ENCODE peak calls at places on chromosomes 4 and X, in five cellular contexts. One of them, this sample, is unnamed.
A peak's percentile ranks its signal among the peaks of the same experiment; 100 is the strongest.

GRCh38 chr4:144666539-144667175 is 20.7 kb downstream of the HHIP start:
- DNase-seq in GM20000: no peak
- DNase-seq in GM12878: no peak
- DNase-seq in bronchial epithelial cell: peak; percentile 38
- DNase-seq in omental fat pad: no peak
- DNase-seq in this sample: no peak

GRCh38 chrX:77502951-77503525 is 55.8 kb downstream of the FGF16 start:
- DNase-seq in omental fat pad: no peak
- DNase-seq in GM20000: no peak
- DNase-seq in bronchial epithelial cell: no peak
- DNase-seq in GM12878: no peak
- DNase-seq in this sample: no peak

GRCh38 chr4:128565565-128566186 is 243.8 kb upstream of the JADE1 start:
- DNase-seq in omental fat pad: peak; percentile 31
- DNase-seq in GM20000: peak; percentile 37
- DNase-seq in bronchial epithelial cell: peak; percentile 36
- DNase-seq in GM12878: no peak
- DNase-seq in this sample: no peak

GRCh38 chrX:115665122-115665521 is 104.1 kb downstream of the PLS3 start:
- DNase-seq in GM12878: no peak
- DNase-seq in GM20000: no peak
- DNase-seq in bronchial epithelial cell: no peak
- DNase-seq in omental fat pad: no peak
- DNase-seq in this sample: no peak

GRCh38 chrX:136822337-136823095 is 41.8 kb upstream of the ARHGEF6 start:
- DNase-seq in GM12878: no peak
- DNase-seq in omental fat pad: no peak
- DNase-seq in GM20000: no peak
- DNase-seq in bronchial epithelial cell: no peak
- DNase-seq in this sample: no peak

GRCh38 chrX:103215768-103216085 is 819 bp downstream of the BEX4 start:
- DNase-seq in bronchial epithelial cell: no peak
- DNase-seq in GM20000: peak; percentile 12
- DNase-seq in omental fat pad: no peak
- DNase-seq in GM12878: no peak
- DNase-seq in this sample: no peak

GRCh38 chrX:129600981-129601424 is 53.8 kb downstream of the APLN start:
- DNase-seq in bronchial epithelial cell: peak; percentile 23
- DNase-seq in omental fat pad: no peak
- DNase-seq in GM20000: peak; percentile 16
- DNase-seq in GM12878: no peak
- DNase-seq in this sample: no peak

GRCh38 chr4:102404551-102404969 is 59.3 kb upstream of the SLC39A8 start:
- DNase-seq in bronchial epithelial cell: no peak
- DNase-seq in GM12878: no peak
- DNase-seq in omental fat pad: no peak
- DNase-seq in GM20000: no peak
- DNase-seq in this sample: no peak

GRCh38 chrX:11664211-11664888 is 1.4 kb downstream of the ARHGAP6 start:
- DNase-seq in GM20000: peak; percentile 33
- DNase-seq in omental fat pad: no peak
- DNase-seq in GM12878: no peak
- DNase-seq in bronchial epithelial cell: no peak
- DNase-seq in this sample: peak; percentile 17

GRCh38 chrX:17590892-17591740 is 146.2 kb upstream of the SCML1 start:
- DNase-seq in GM20000: peak; percentile 12
- DNase-seq in omental fat pad: no peak
- DNase-seq in bronchial epithelial cell: peak; percentile 61
- DNase-seq in GM12878: no peak
- DNase-seq in this sample: no peak

GRCh38 chr4:15729910-15730533 is 27.2 kb downstream of the BST1 start:
- DNase-seq in GM12878: peak; percentile 2
- DNase-seq in omental fat pad: no peak
- DNase-seq in bronchial epithelial cell: peak; percentile 51
- DNase-seq in GM20000: peak; percentile 59
- DNase-seq in this sample: no peak

GRCh38 chrX:103513476-103514108 is 5.7 kb downstream of the RAB40A start:
- DNase-seq in GM20000: no peak
- DNase-seq in GM12878: no peak
- DNase-seq in omental fat pad: no peak
- DNase-seq in bronchial epithelial cell: peak; percentile 37
- DNase-seq in this sample: no peak

GRCh38 chr4:169252339-169253086 is 18.2 kb downstream of the SH3RF1 start:
- DNase-seq in GM20000: no peak
- DNase-seq in GM12878: no peak
- DNase-seq in omental fat pad: no peak
- DNase-seq in bronchial epithelial cell: no peak
- DNase-seq in this sample: no peak
- TF ChIP-seq CTCF in GM20000: no peak
- TF ChIP-seq CTCF in GM12878: no peak
- TF ChIP-seq CTCF in omental fat pad: no peak
- TF ChIP-seq CTCF in bronchial epithelial cell: no peak
- TF ChIP-seq CTCF in this sample: no peak

GRCh38 chr4:120286813-120287212 is 220.2 kb upstream of the MAD2L1 start:
- DNase-seq in omental fat pad: no peak
- DNase-seq in GM12878: no peak
- DNase-seq in GM20000: no peak
- DNase-seq in bronchial epithelial cell: no peak
- DNase-seq in this sample: no peak
- TF ChIP-seq CTCF in omental fat pad: no peak
- TF ChIP-seq CTCF in GM12878: no peak
- TF ChIP-seq CTCF in GM20000: no peak
- TF ChIP-seq CTCF in bronchial epithelial cell: no peak
- TF ChIP-seq CTCF in this sample: peak; percentile 31

GRCh38 chr4:75598390-75598789 is 31.9 kb downstream of the CDKL2 start:
- DNase-seq in GM20000: peak; percentile 15
- DNase-seq in bronchial epithelial cell: peak; percentile 26
- DNase-seq in GM12878: no peak
- DNase-seq in omental fat pad: no peak
- DNase-seq in this sample: no peak

GRCh38 chr4:75596061-75596460 is 34.3 kb downstream of the CDKL2 start:
- DNase-seq in bronchial epithelial cell: no peak
- DNase-seq in GM20000: no peak
- DNase-seq in omental fat pad: no peak
- DNase-seq in GM12878: no peak
- DNase-seq in this sample: no peak

GRCh38 chr4:75593393-75593792 is 36.9 kb downstream of the CDKL2 start:
- DNase-seq in omental fat pad: no peak
- DNase-seq in GM12878: no peak
- DNase-seq in bronchial epithelial cell: no peak
- DNase-seq in GM20000: no peak
- DNase-seq in this sample: no peak
- TF ChIP-seq CTCF in omental fat pad: no peak
- TF ChIP-seq CTCF in GM12878: no peak
- TF ChIP-seq CTCF in bronchial epithelial cell: no peak
- TF ChIP-seq CTCF in GM20000: no peak
- TF ChIP-seq CTCF in this sample: no peak

DNA sequence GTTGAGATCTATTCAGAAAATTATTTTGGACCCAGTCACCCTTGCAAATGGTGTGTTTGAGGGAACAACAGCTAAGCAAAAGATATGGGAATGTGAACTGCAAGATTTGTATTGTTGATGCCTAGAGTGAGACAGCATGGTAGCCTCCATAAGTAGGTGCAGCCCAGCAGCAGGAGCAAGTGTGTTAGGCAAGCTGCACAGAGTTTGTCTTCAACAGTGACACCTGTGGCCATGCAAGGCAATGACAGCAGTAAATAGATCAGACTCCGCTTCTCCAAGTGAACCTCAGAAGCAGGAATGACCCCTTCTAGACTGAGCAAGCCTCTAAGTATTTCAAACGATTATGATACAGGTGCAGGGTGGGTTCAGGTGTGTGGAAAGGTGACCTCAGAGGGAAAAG is 133.4 kb upstream of the MSX1 start:
- DNase-seq in GM20000: no peak
- DNase-seq in omental fat pad: no peak
- DNase-seq in bronchial epithelial cell: no peak
- DNase-seq in GM12878: no peak
- DNase-seq in this sample: no peak
- TF ChIP-seq CTCF in GM20000: peak; percentile 9
- TF ChIP-seq CTCF in omental fat pad: no peak
- TF ChIP-seq CTCF in bronchial epithelial cell: peak; percentile 22
- TF ChIP-seq CTCF in GM12878: peak; percentile 38
- TF ChIP-seq CTCF in this sample: peak; percentile 12

GRCh38 chr4:185282968-185283367 is 73.6 kb downstream of the SNX25 start:
- DNase-seq in omental fat pad: no peak
- DNase-seq in bronchial epithelial cell: peak; percentile 50
- DNase-seq in GM20000: no peak
- DNase-seq in GM12878: no peak
- DNase-seq in this sample: no peak
- TF ChIP-seq CTCF in omental fat pad: no peak
- TF ChIP-seq CTCF in bronchial epithelial cell: no peak
- TF ChIP-seq CTCF in GM20000: no peak
- TF ChIP-seq CTCF in GM12878: no peak
- TF ChIP-seq CTCF in this sample: no peak

DNA sequence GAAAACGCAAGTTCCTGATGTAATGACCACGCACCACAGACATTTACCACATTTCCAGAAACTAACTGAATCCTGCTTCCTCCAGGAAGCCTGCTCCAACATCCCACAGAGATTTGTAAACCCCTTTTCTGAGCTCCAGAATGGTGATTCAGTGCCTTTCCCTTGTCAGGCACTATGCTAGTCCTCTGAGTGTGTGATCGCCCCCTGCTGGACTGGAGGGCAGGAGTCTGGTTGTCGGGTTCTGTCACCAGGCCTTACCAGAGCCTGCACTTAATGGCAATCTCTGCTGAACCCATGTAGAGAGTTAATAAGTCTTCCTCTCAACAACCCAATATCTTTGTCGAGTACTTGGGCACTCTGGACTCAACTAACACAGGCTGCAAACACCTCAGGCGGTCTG is 14.5 kb upstream of the KDM5C start:
- DNase-seq in omental fat pad: no peak
- DNase-seq in GM12878: no peak
- DNase-seq in GM20000: peak; percentile 44
- DNase-seq in bronchial epithelial cell: no peak
- DNase-seq in this sample: no peak
- TF ChIP-seq CTCF in omental fat pad: no peak
- TF ChIP-seq CTCF in GM12878: peak; percentile 37
- TF ChIP-seq CTCF in GM20000: peak; percentile 27
- TF ChIP-seq CTCF in bronchial epithelial cell: no peak
- TF ChIP-seq CTCF in this sample: peak; percentile 37

GRCh38 chr4:189436207-189436606 is 504.5 kb upstream of the FRG1 start:
- DNase-seq in GM12878: no peak
- DNase-seq in bronchial epithelial cell: no peak
- DNase-seq in omental fat pad: no peak
- DNase-seq in GM20000: no peak
- DNase-seq in this sample: no peak
- TF ChIP-seq CTCF in GM12878: no peak
- TF ChIP-seq CTCF in bronchial epithelial cell: no peak
- TF ChIP-seq CTCF in omental fat pad: no peak
- TF ChIP-seq CTCF in GM20000: no peak
- TF ChIP-seq CTCF in this sample: peak; percentile 13

GRCh38 chrX:102126863-102127262 is 1.4 kb downstream of the TCEAL2 start:
- DNase-seq in GM12878: no peak
- DNase-seq in bronchial epithelial cell: no peak
- DNase-seq in GM20000: no peak
- DNase-seq in omental fat pad: no peak
- DNase-seq in this sample: no peak

GRCh38 chrX:102129473-102129872 is 4.0 kb downstream of the TCEAL2 start:
- DNase-seq in GM20000: no peak
- DNase-seq in GM12878: no peak
- DNase-seq in omental fat pad: no peak
- DNase-seq in bronchial epithelial cell: peak; percentile 20
- DNase-seq in this sample: no peak
- TF ChIP-seq CTCF in GM20000: peak; percentile 23
- TF ChIP-seq CTCF in GM12878: peak; percentile 36
- TF ChIP-seq CTCF in omental fat pad: no peak
- TF ChIP-seq CTCF in bronchial epithelial cell: no peak
- TF ChIP-seq CTCF in this sample: peak; percentile 45

GRCh38 chrX:150486011-150486410 is 82.4 kb upstream of the MTM1 start:
- DNase-seq in bronchial epithelial cell: peak; percentile 35
- DNase-seq in GM20000: peak; percentile 6
- DNase-seq in omental fat pad: no peak
- DNase-seq in GM12878: no peak
- DNase-seq in this sample: no peak
- TF ChIP-seq CTCF in bronchial epithelial cell: peak; percentile 72
- TF ChIP-seq CTCF in GM20000: no peak
- TF ChIP-seq CTCF in omental fat pad: no peak
- TF ChIP-seq CTCF in GM12878: peak; percentile 58
- TF ChIP-seq CTCF in this sample: peak; percentile 75

DNA sequence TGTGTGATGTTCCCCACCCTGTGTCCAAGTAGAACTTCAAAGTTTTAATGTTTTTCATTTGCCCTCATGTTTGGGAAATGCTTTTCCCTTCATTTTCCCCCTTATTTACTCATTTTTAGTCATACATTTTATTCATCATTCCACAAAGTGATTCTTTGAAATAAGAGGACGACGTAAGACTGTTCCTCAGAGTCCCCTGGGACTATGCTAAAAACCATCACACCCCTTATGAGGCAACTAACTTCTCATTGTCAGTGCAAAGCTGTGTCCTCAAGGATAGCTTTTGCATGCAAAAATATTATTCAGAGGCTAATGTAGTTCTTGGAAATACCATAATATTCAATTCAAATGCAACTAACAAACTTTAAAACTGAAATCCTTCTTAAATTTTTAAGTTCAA is 14.8 kb upstream of the ADGRG2 start:
- DNase-seq in bronchial epithelial cell: no peak
- DNase-seq in omental fat pad: no peak
- DNase-seq in GM12878: no peak
- DNase-seq in GM20000: no peak
- DNase-seq in this sample: no peak
- TF ChIP-seq CTCF in bronchial epithelial cell: no peak
- TF ChIP-seq CTCF in omental fat pad: no peak
- TF ChIP-seq CTCF in GM12878: no peak
- TF ChIP-seq CTCF in GM20000: no peak
- TF ChIP-seq CTCF in this sample: no peak